ENCODE peak calls at places on chromosomes 16 and 17, in six cellular contexts. B is upper lobe of right lung; T is CD8-positive, alpha-beta T cell; K is omental fat pad; H is hepatocyte; R is SK-N-DZ. U is an unnamed sample.

GRCh38 chr16:81879625-81880024 is 100.5 kb downstream of the PLCG2 start:
- DNase-seq in B (no peak), T (no peak), K (no peak), H (no peak), R (no peak), U (no peak)

GRCh38 chr17:28871056-28871579 is 16.3 kb downstream of the ERAL1 start:
- DNase-seq in B (no peak), T (peak), K (no peak), H (no peak), R (no peak), U (peak)

GRCh38 chr16:25707982-25708583 is 16.3 kb downstream of the HS3ST4 start:
- DNase-seq in B (no peak), T (no peak), K (no peak), H (peak), R (no peak), U (no peak)

GRCh38 chr17:1737531-1738291 is 5.0 kb upstream of the SERPINF2 start:
- DNase-seq in B (peak), T (no peak), K (no peak), H (no peak), R (no peak), U (no peak)

GRCh38 chr17:5500247-5500803 is 14.0 kb downstream of the MIS12 start:
- DNase-seq in B (no peak), T (no peak), K (no peak), H (peak), R (peak), U (peak)

GRCh38 chr16:27211026-27211425 is 7.7 kb downstream of the KDM8 start:
- DNase-seq in B (no peak), T (no peak), K (no peak), H (no peak), R (no peak), U (no peak)

GRCh38 chr17:39564201-39564828 is 43.4 kb downstream of the NEUROD2 start:
- DNase-seq in B (no peak), T (no peak), K (no peak), H (no peak), R (peak), U (no peak)

GRCh38 chr16:54862529-54862928 is 68.1 kb upstream of the IRX5 start:
- DNase-seq in B (no peak), T (no peak), K (no peak), H (no peak), R (no peak), U (no peak)

GRCh38 chr17:48593126-48593829 is at the start of gene HOXB5:
- DNase-seq in B (no peak), T (no peak), K (no peak), H (peak), R (no peak), U (no peak)

GRCh38 chr17:49512296-49513043 is 17.4 kb downstream of the NGFR start:
- DNase-seq in B (no peak), T (no peak), K (no peak), H (no peak), R (no peak), U (no peak)

GRCh38 chr17:59287887-59288286 is 43.6 kb upstream of the YPEL2 start:
- DNase-seq in B (no peak), T (no peak), K (no peak), H (no peak), R (no peak), U (no peak)

GRCh38 chr16:54284319-54284930 is 2.2 kb downstream of the IRX3 start:
- DNase-seq in B (no peak), T (no peak), K (no peak), H (peak), R (no peak), U (no peak)

GRCh38 chr16:53754938-53755910 is 51.3 kb downstream of the FTO start:
- DNase-seq in B (no peak), T (no peak), K (no peak), H (peak), R (peak), U (no peak)

GRCh38 chr16:31113420-31114124 is 3.9 kb upstream of the KAT8 start:
- DNase-seq in B (no peak), T (no peak), K (no peak), H (peak), R (no peak), U (no peak)

GRCh38 chr17:75806822-75807500 is 22.4 kb downstream of the UNK start:
- DNase-seq in B (no peak), T (no peak), K (no peak), H (no peak), R (no peak), U (no peak)

GRCh38 chr17:16986391-16986790 is 14.5 kb upstream of the TNFRSF13B start:
- DNase-seq in B (no peak), T (no peak), K (no peak), H (peak), R (no peak), U (no peak)

GRCh38 chr16:70683146-70683944 is 2.5 kb downstream of the MTSS2 start:
- DNase-seq in B (no peak), T (peak), K (no peak), H (no peak), R (no peak), U (no peak)

GRCh38 chr16:87185313-87185712 is 131.9 kb downstream of the C16orf95 start:
- DNase-seq in B (no peak), T (no peak), K (no peak), H (no peak), R (no peak), U (no peak)

GRCh38 chr17:56593741-56594527 is 435 bp downstream of the NOG start:
- DNase-seq in B (peak), T (peak), K (no peak), H (peak), R (peak), U (peak)

GRCh38 chr17:67620636-67621035 is 97.1 kb upstream of the NOL11 start:
- DNase-seq in B (no peak), T (no peak), K (no peak), H (no peak), R (no peak), U (no peak)